ENCODE peak calls at places on chromosomes 16 and 17, in four cellular contexts. One of them, this sample, is unnamed.
A peak's percentile ranks its signal among the peaks of the same experiment; 100 is the strongest.

GRCh38 chr16:49129935-49130334 is 151.7 kb downstream of the CBLN1 start:
- DNase-seq in HCT116: no peak
- DNase-seq in GM12878: no peak
- DNase-seq in H1: no peak
- DNase-seq in this sample: no peak

GRCh38 chr16:51900221-51900780 is 646.6 kb downstream of the TOX3 start:
- DNase-seq in HCT116: no peak
- DNase-seq in GM12878: no peak
- DNase-seq in H1: no peak
- DNase-seq in this sample: no peak

GRCh38 chr17:55770220-55770870 is 19.5 kb downstream of the PCTP start:
- DNase-seq in HCT116: peak; percentile 43
- DNase-seq in GM12878: no peak
- DNase-seq in H1: no peak
- DNase-seq in this sample: peak; percentile 64

GRCh38 chr16:89701425-89702406 is at the start of gene SPATA2L:
- DNase-seq in HCT116: peak; percentile 95
- DNase-seq in GM12878: peak; percentile 73
- DNase-seq in H1: peak; percentile 86
- DNase-seq in this sample: peak; percentile 97

GRCh38 chr17:2282297-2282873 is 21.2 kb downstream of the SMG6 start:
- DNase-seq in HCT116: peak; percentile 18
- DNase-seq in GM12878: no peak
- DNase-seq in H1: no peak
- DNase-seq in this sample: peak; percentile 40

GRCh38 chr17:76716146-76716833 is 5.5 kb upstream of the MXRA7 start:
- DNase-seq in HCT116: no peak
- DNase-seq in GM12878: no peak
- DNase-seq in H1: no peak
- DNase-seq in this sample: peak; percentile 79

GRCh38 chr17:34665150-34665802 is 85.9 kb downstream of the TMEM132E start:
- DNase-seq in HCT116: no peak
- DNase-seq in GM12878: no peak
- DNase-seq in H1: no peak
- DNase-seq in this sample: no peak

GRCh38 chr16:70714526-70715112 is 28.8 kb upstream of the MTSS2 start:
- DNase-seq in HCT116: no peak
- DNase-seq in GM12878: no peak
- DNase-seq in H1: no peak
- DNase-seq in this sample: no peak

GRCh38 chr17:33260638-33261037 is 32.5 kb downstream of the ASIC2 start:
- DNase-seq in HCT116: no peak
- DNase-seq in GM12878: no peak
- DNase-seq in H1: no peak
- DNase-seq in this sample: no peak

GRCh38 chr16:74736531-74737157 is 36.0 kb upstream of the MLKL start:
- DNase-seq in HCT116: no peak
- DNase-seq in GM12878: no peak
- DNase-seq in H1: no peak
- DNase-seq in this sample: no peak
- TF ChIP-seq ATF3 in HCT116: no peak
- TF ChIP-seq ATF3 in GM12878: no peak
- TF ChIP-seq ATF3 in H1: no peak
- TF ChIP-seq ATF3 in this sample: no peak

GRCh38 chr17:3812284-3812683 is 11.3 kb upstream of the ITGAE start:
- DNase-seq in HCT116: no peak
- DNase-seq in GM12878: no peak
- DNase-seq in H1: no peak
- DNase-seq in this sample: no peak
- TF ChIP-seq EGR1 in HCT116: no peak
- TF ChIP-seq EGR1 in GM12878: no peak
- TF ChIP-seq EGR1 in H1: no peak
- TF ChIP-seq EGR1 in this sample: no peak

DNA sequence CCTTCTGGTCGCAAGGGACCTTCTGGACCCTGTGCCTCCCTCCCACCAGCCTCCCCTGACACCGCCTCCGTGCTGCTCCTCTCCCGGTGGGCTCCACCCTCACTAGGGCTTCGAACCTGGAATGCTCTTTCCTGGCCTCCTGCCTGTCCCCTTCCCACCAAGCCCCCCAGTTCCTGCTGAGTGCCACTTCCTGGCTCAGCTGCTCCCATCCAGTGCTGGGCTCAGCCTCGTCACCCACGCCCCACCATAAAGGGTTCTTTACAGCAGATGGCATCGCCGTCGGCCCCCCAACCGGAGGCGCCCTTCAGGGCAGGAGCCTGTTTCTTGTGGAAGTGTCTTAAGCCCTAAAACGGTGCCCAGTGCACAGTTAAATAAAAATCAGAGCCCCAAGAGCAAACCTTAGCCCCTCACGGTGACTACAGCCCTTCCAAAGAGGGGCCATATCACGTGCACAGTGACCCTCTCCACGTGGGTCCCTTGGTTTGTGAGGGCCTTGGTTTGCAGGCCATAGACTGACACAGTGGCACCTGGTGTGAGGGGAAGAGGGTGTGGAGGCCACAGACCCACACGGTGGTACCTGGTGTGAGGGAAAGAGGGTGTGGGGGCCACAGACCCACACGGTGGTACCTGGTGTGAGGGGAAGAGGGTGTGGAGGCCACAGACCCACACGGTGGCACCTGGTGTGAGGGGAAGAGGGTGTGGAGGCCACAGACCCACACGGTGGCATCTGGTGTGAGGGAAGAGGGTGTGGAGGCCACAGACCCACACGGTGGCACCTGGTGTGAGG is 111.4 kb downstream of the METRNL start:
- DNase-seq in HCT116: no peak
- DNase-seq in GM12878: no peak
- DNase-seq in H1: no peak
- DNase-seq in this sample: no peak
- TF ChIP-seq ATF3 in HCT116: no peak
- TF ChIP-seq ATF3 in GM12878: no peak
- TF ChIP-seq ATF3 in H1: no peak
- TF ChIP-seq ATF3 in this sample: no peak

GRCh38 chr16:86354641-86355040 is 155.7 kb upstream of the FOXF1 start:
- DNase-seq in HCT116: no peak
- DNase-seq in GM12878: no peak
- DNase-seq in H1: no peak
- DNase-seq in this sample: no peak
- TF ChIP-seq EGR1 in HCT116: no peak
- TF ChIP-seq EGR1 in GM12878: no peak
- TF ChIP-seq EGR1 in H1: no peak
- TF ChIP-seq EGR1 in this sample: no peak

GRCh38 chr17:64009571-64010402 is 10.6 kb downstream of the ICAM2 start:
- DNase-seq in HCT116: no peak
- DNase-seq in GM12878: no peak
- DNase-seq in H1: no peak
- DNase-seq in this sample: no peak
- TF ChIP-seq ATF3 in HCT116: no peak
- TF ChIP-seq ATF3 in GM12878: no peak
- TF ChIP-seq ATF3 in H1: no peak
- TF ChIP-seq ATF3 in this sample: no peak

GRCh38 chr17:19867094-19867653 is 562 bp downstream of the ULK2 start:
- DNase-seq in HCT116: peak; percentile 16
- DNase-seq in GM12878: no peak
- DNase-seq in H1: no peak
- DNase-seq in this sample: no peak
- TF ChIP-seq EGR1 in HCT116: no peak
- TF ChIP-seq EGR1 in GM12878: no peak
- TF ChIP-seq EGR1 in H1: no peak
- TF ChIP-seq EGR1 in this sample: no peak